ENCODE peak calls at places on chromosomes 13 and 19, in nine cellular contexts. W is RPMI8226; N is activated naive CD8-positive, alpha-beta T cell treated with anti-CD3 and anti-CD28 coated beads, Interleukin-2, amount 50 U/mL, for 24 hours; Z is NCI-H1105; K is stimulated activated CD8-positive, alpha-beta memory T cell treated with anti-CD3 and anti-CD28 coated beads, Interleukin-7, amount 100 ng/mL, for 1 hour; F is Panc1; S is activated T-helper 9 cell treated with anti-CD3 and anti-CD28 coated beads, Interleukin-2, amount 50 U/mL, for 16 hours; T is GM23338; O is H54. M is an unnamed sample.

GRCh38 chr13:39777527-39778061 is 122.1 kb downstream of the COG6 start:
- DNase-seq in W (peak; percentile 8), N (peak; percentile 49), Z (no peak), K (no peak), F (no peak), S (peak; percentile 13), T (peak; percentile 39), O (peak; percentile 7), M (peak; percentile 57)

GRCh38 chr19:44447864-44448674 is at the start of gene ZNF229:
- DNase-seq in W (peak; percentile 94), N (peak; percentile 77), Z (no peak), K (peak; percentile 13), F (peak; percentile 73), S (peak; percentile 19), T (peak; percentile 99), O (no peak), M (no peak)

GRCh38 chr19:47100290-47100689 is 13.3 kb downstream of the ZC3H4 start:
- DNase-seq in W (no peak), N (no peak), Z (no peak), K (no peak), F (no peak), S (no peak), T (no peak), O (no peak), M (no peak)

GRCh38 chr13:44969858-44970484 is 19.3 kb downstream of the NUFIP1 start:
- DNase-seq in W (peak; percentile 10), N (no peak), Z (peak; percentile 32), K (no peak), F (no peak), S (no peak), T (peak; percentile 87), O (no peak), M (peak; percentile 32)

GRCh38 chr19:55117063-55117635 is 288 bp downstream of the PPP1R12C start:
- DNase-seq in W (no peak), N (peak; percentile 28), Z (no peak), K (no peak), F (no peak), S (no peak), T (no peak), O (peak; percentile 63), M (peak; percentile 23)

GRCh38 chr19:30535011-30535410 is 162.8 kb downstream of the ZNF536 start:
- DNase-seq in W (no peak), N (no peak), Z (no peak), K (no peak), F (no peak), S (no peak), T (no peak), O (no peak), M (no peak)

GRCh38 chr19:54129617-54129996 is 8.0 kb upstream of the CNOT3 start:
- DNase-seq in W (no peak), N (no peak), Z (no peak), K (no peak), F (no peak), S (no peak), T (no peak), O (no peak), M (no peak)

GRCh38 chr13:30156270-30156669 is 151.1 kb downstream of the KATNAL1 start:
- DNase-seq in W (no peak), N (no peak), Z (no peak), K (no peak), F (no peak), S (no peak), T (no peak), O (no peak), M (no peak)

GRCh38 chr13:73179906-73180305 is 121.1 kb downstream of the KLF5 start:
- DNase-seq in W (no peak), N (no peak), Z (no peak), K (no peak), F (no peak), S (no peak), T (no peak), O (no peak), M (no peak)

GRCh38 chr13:79491715-79492114 is 10.8 kb downstream of the NDFIP2 start:
- DNase-seq in W (no peak), N (no peak), Z (no peak), K (no peak), F (no peak), S (no peak), T (no peak), O (no peak), M (no peak)

GRCh38 chr13:99314640-99315176 is 7.5 kb upstream of the GPR183 start:
- DNase-seq in W (no peak), N (peak; percentile 64), Z (no peak), K (no peak), F (no peak), S (peak; percentile 55), T (no peak), O (no peak), M (no peak)

M was measured in OCI-LY7.